ENCODE peak calls at places on chromosome 7, in four cellular contexts. I is A172; H is activated CD4-positive, alpha-beta T cell treated with anti-CD3 and anti-CD28 coated beads for 4 hours; P is cardiac fibroblast. S is an unnamed sample.
A peak's percentile ranks its signal among the peaks of the same experiment; 100 is the strongest.

GRCh38 chr7:99090811-99091582 is 52.9 kb downstream of the SMURF1 start:
- DNase-seq in H (no peak), P (peak; percentile 32), I (no peak), S (peak; percentile 17)

GRCh38 chr7:49692516-49692915 is 80.9 kb upstream of the VWC2 start:
- DNase-seq in I (no peak), P (no peak), H (no peak), S (no peak)

GRCh38 chr7:43198599-43199090 is 86.2 kb downstream of the HECW1 start:
- DNase-seq in I (peak; percentile 9), H (no peak), P (no peak), S (no peak)

GRCh38 chr7:40899151-40899550 is 764.3 kb downstream of the SUGCT start:
- DNase-seq in H (no peak), P (no peak), I (no peak), S (no peak)

GRCh38 chr7:22417349-22417748 is 60.4 kb upstream of the RAPGEF5 start:
- DNase-seq in P (no peak), I (no peak), H (no peak), S (peak; percentile 31)

GRCh38 chr7:28078036-28078901 is 102.3 kb downstream of the JAZF1 start:
- DNase-seq in I (peak; percentile 66), P (peak; percentile 71), H (peak; percentile 46), S (peak; percentile 65)

GRCh38 chr7:104123786-104124185 is 84.0 kb downstream of the ORC5 start:
- DNase-seq in I (peak; percentile 64), P (no peak), H (no peak), S (no peak)

GRCh38 chr7:11540271-11540761 is 291.7 kb downstream of the THSD7A start:
- DNase-seq in P (peak; percentile 80), I (peak; percentile 75), H (no peak), S (peak; percentile 15)

GRCh38 chr7:115293628-115294236 is 371.8 kb downstream of the MDFIC start:
- DNase-seq in P (no peak), H (no peak), I (no peak), S (peak; percentile 1)

GRCh38 chr7:13282377-13282980 is 595.0 kb downstream of the ARL4A start:
- DNase-seq in I (peak; percentile 38), H (no peak), P (peak; percentile 56), S (peak; percentile 48)

GRCh38 chr7:129494041-129494440 is 8.3 kb upstream of the SMKR1 start:
- DNase-seq in I (peak; percentile 17), H (no peak), P (peak; percentile 61), S (no peak)

GRCh38 chr7:156842740-156843140 is 50.2 kb downstream of the LMBR1 start:
- DNase-seq in P (peak; percentile 5), I (no peak), H (no peak), S (peak; percentile 84)

GRCh38 chr7:32507416-32507815 is 12.1 kb downstream of the AVL9 start:
- DNase-seq in I (peak; percentile 50), P (peak; percentile 33), H (no peak), S (no peak)

GRCh38 chr7:42244828-42245227 is 7.8 kb upstream of the GLI3 start:
- DNase-seq in P (peak; percentile 84), I (peak; percentile 69), H (no peak), S (no peak)